ENCODE peak calls at places on chromosomes 4 and X, in seven cellular contexts. U, X, K, Z, Y, G and H are unnamed samples.

GRCh38 chr4:138138774-138139173 is 103.4 kb downstream of the SLC7A11 start:
- DNase-seq in U (no peak), X (no peak), K (no peak), Z (no peak), Y (no peak), G (no peak), H (no peak)

GRCh38 chrX:103688949-103689348 is 2.5 kb upstream of the MORF4L2 start:
- DNase-seq in U (no peak), X (no peak), K (peak), Z (peak), Y (peak), G (no peak), H (no peak)

GRCh38 chr4:39341075-39341725 is 25.0 kb downstream of the RFC1 start:
- DNase-seq in U (peak), X (no peak), K (no peak), Z (no peak), Y (no peak), G (no peak), H (no peak)

GRCh38 chr4:3291411-3291968 is 1.3 kb upstream of the RGS12 start:
- DNase-seq in U (peak), X (no peak), K (no peak), Z (no peak), Y (no peak), G (peak), H (peak)

GRCh38 chr4:90715242-90715641 is 588.0 kb downstream of the CCSER1 start:
- DNase-seq in U (no peak), X (no peak), K (no peak), Z (no peak), Y (no peak), G (no peak), H (no peak)

GRCh38 chr4:28639747-28640146 is 1779.1 kb downstream of the STIM2 start:
- DNase-seq in U (no peak), X (no peak), K (no peak), Z (no peak), Y (no peak), G (no peak), H (no peak)

GRCh38 chr4:145760176-145760575 is 80.2 kb downstream of the C4orf51 start:
- DNase-seq in U (no peak), X (no peak), K (no peak), Z (no peak), Y (no peak), G (no peak), H (no peak)

GRCh38 chr4:42865572-42866189 is 26.8 kb upstream of the GRXCR1 start:
- DNase-seq in U (peak), X (peak), K (peak), Z (peak), Y (peak), G (peak), H (no peak)

GRCh38 chr4:150750824-150751223 is 168.9 kb downstream of the MAB21L2 start:
- DNase-seq in U (no peak), X (no peak), K (no peak), Z (no peak), Y (no peak), G (no peak), H (no peak)

GRCh38 chrX:23904096-23904495 is 3.6 kb downstream of the APOO start:
- DNase-seq in U (no peak), X (no peak), K (peak), Z (peak), Y (peak), G (no peak), H (no peak)

GRCh38 chr4:186898367-186898766 is 174.7 kb upstream of the FAT1 start:
- DNase-seq in U (no peak), X (no peak), K (no peak), Z (no peak), Y (no peak), G (no peak), H (no peak)

GRCh38 chr4:163107754-163108153 is 58.9 kb downstream of the NAF1 start:
- DNase-seq in U (no peak), X (no peak), K (peak), Z (peak), Y (peak), G (no peak), H (peak)

GRCh38 chr4:78953231-78953630 is 14.0 kb upstream of the PAQR3 start:
- DNase-seq in U (no peak), X (no peak), K (no peak), Z (no peak), Y (no peak), G (no peak), H (no peak)

GRCh38 chrX:42754582-42754981 is 23.4 kb downstream of the PPP1R2C start:
- DNase-seq in U (no peak), X (no peak), K (no peak), Z (no peak), Y (no peak), G (no peak), H (no peak)

GRCh38 chr4:5435201-5435600 is 273.2 kb downstream of the EVC2 start:
- DNase-seq in U (no peak), X (no peak), K (no peak), Z (no peak), Y (no peak), G (no peak), H (no peak)

GRCh38 chr4:38967260-38968095 is 64.7 kb downstream of the TMEM156 start:
- DNase-seq in U (no peak), X (no peak), K (no peak), Z (peak), Y (peak), G (no peak), H (no peak)

GRCh38 chr4:158778712-158779111 is 9.9 kb downstream of the FNIP2 start:
- DNase-seq in U (no peak), X (no peak), K (no peak), Z (no peak), Y (no peak), G (peak), H (peak)

GRCh38 chr4:89949782-89950387 is 55.2 kb downstream of the MMRN1 start:
- DNase-seq in U (no peak), X (no peak), K (no peak), Z (no peak), Y (no peak), G (no peak), H (no peak)

GRCh38 chrX:154799554-154800348 is 5.5 kb downstream of the MPP1 start:
- DNase-seq in U (peak), X (no peak), K (no peak), Z (no peak), Y (peak), G (peak), H (peak)

GRCh38 chrX:50200907-50201306 is at the start of gene AKAP4:
- DNase-seq in U (no peak), X (no peak), K (no peak), Z (no peak), Y (no peak), G (no peak), H (no peak)

GRCh38 chr4:7338876-7339623 is 95.7 kb downstream of the PSAPL1 start:
- DNase-seq in U (no peak), X (no peak), K (no peak), Z (no peak), Y (no peak), G (no peak), H (no peak)

GRCh38 chr4:117577686-117578085 is 456.6 kb upstream of the NDST3 start:
- DNase-seq in U (no peak), X (no peak), K (no peak), Z (no peak), Y (no peak), G (no peak), H (no peak)

GRCh38 chrX:108022491-108023089 is 22.3 kb upstream of the VSIG1 start:
- DNase-seq in U (no peak), X (no peak), K (no peak), Z (no peak), Y (peak), G (no peak), H (no peak)

GRCh38 chr4:134117785-134118184 is 83.8 kb downstream of the PABPC4L start:
- DNase-seq in U (no peak), X (no peak), K (no peak), Z (no peak), Y (no peak), G (no peak), H (no peak)

GRCh38 chr4:6506616-6507140 is 34.3 kb upstream of the PPP2R2C start:
- DNase-seq in U (no peak), X (peak), K (no peak), Z (no peak), Y (no peak), G (no peak), H (no peak)

GRCh38 chr4:81827568-81828202 is 356.0 kb upstream of the RASGEF1B start:
- DNase-seq in U (no peak), X (no peak), K (peak), Z (no peak), Y (no peak), G (no peak), H (no peak)

GRCh38 chr4:8848507-8849265 is 23.0 kb downstream of the HMX1 start:
- DNase-seq in U (peak), X (no peak), K (no peak), Z (no peak), Y (no peak), G (no peak), H (peak)

GRCh38 chrX:143437439-143437838 is 79.8 kb downstream of the SPANXN3 start:
- DNase-seq in U (no peak), X (no peak), K (peak), Z (no peak), Y (peak), G (no peak), H (no peak)

GRCh38 chr4:43999669-44000068 is 448.9 kb downstream of the KCTD8 start:
- DNase-seq in U (no peak), X (no peak), K (no peak), Z (no peak), Y (no peak), G (no peak), H (no peak)

DNA sequence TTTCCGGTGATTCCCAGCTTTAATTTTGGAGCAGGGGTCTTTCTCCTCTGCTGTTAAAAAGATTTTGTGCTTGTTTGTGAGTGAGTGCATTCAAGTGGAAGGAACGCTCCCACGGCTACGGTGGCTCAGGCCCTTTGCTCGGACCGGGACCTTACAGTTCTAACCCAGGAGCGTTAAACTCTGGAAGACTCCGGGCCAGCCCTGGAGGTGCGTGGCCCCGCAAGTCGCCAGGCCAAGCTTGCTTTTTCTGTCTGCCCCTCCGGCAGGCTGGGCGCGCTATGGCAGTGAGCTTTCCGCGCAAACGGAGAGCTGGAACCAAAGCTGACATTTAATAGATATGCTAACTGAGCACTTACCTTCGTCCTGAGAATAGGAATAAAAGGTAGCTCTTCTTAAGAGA is 18.3 kb upstream of the PITX2 start:
- DNase-seq in U (no peak), X (no peak), K (no peak), Z (no peak), Y (no peak), G (no peak), H (no peak)
- TF ChIP-seq CTCF in U (no peak), X (no peak), K (no peak), Z (no peak), Y (no peak), G (no peak), H (no peak)

DNA sequence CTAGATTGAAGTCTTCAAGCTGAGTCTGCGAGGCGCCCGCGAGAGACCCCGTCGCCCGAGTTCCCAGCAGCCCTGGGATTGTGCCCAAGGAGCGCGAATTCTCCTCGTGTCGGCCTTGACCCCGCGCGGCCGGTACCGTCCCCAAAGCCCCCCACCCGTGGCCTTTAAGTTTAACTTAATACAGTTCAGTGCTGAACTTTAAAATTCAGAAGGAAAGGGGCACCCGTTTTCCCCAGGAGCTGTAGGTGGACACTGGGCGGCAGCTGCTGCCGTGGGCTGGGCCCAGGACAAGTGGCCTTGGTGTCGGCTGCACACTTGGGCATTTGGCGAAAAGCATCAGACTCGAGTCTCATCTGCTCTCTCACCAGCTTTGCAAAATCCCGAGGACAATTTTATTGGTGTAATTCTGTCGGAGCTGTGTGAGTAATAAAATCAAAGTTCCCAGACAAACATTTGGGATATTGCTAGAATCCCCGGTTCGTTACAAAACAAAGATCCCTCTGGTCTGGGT is 634 bp downstream of the CWH43 start:
- DNase-seq in U (no peak), X (no peak), K (no peak), Z (no peak), Y (no peak), G (no peak), H (peak)
- H3K4me3 ChIP-seq in U (no peak), X (no peak), K (no peak), Z (no peak), Y (no peak), G (peak), H (peak)

GRCh38 chr4:99435154-99435553 is at the start of gene ADH7:
- DNase-seq in U (no peak), X (no peak), K (no peak), Z (no peak), Y (no peak), G (no peak), H (no peak)

DNA sequence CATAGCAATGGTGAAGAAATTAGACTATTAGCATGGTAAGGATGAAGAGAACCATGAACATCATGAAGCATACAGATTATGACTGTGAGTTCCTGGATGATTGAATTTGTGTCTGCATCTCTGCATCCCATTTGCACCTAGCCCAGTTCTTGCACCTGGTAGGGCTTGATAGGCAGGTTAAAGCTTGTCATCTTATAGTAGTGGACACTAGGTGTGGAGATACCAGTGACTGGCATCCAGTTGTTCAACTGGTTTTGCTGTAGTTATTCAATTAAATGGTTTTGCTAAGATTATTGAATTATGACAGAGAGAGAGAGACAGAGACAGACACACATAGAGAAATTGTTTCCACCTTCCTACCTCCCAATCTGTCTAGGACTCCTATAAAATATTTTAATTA is 5.0 kb downstream of the ADH7 start:
- DNase-seq in U (no peak), X (no peak), K (no peak), Z (no peak), Y (no peak), G (no peak), H (no peak)
- TF ChIP-seq CTCF in U (no peak), X (no peak), K (no peak), Z (no peak), Y (no peak), G (no peak), H (no peak)

GRCh38 chr4:70994069-70994366 is 569 bp downstream of the DCK start:
- DNase-seq in U (no peak), X (no peak), K (no peak), Z (no peak), Y (no peak), G (no peak), H (no peak)

GRCh38 chr4:70997068-70997467 is 3.6 kb downstream of the DCK start:
- DNase-seq in U (no peak), X (no peak), K (no peak), Z (no peak), Y (no peak), G (no peak), H (no peak)

GRCh38 chr4:70993181-70994068 is at the start of gene DCK:
- DNase-seq in U (peak), X (peak), K (peak), Z (peak), Y (peak), G (peak), H (peak)

GRCh38 chr4:70994387-70995099 is 1.1 kb downstream of the DCK start:
- DNase-seq in U (no peak), X (no peak), K (peak), Z (no peak), Y (no peak), G (no peak), H (no peak)

DNA sequence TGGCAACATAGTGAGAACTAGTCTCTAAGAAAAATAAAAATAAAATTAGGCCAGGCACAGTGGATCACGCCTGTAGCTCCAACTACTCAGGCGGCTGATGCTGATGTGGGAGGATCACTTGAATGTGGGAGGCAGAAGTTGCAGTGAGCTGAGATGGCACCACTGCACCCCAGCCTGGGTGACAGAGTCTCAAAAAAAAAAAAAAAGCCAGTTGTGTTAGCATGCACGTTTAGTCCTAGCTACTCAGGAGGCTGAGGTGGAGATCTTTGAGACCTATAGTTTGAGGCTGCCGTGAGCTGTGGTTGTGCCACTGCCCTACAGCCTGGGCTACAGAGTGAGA is 2.5 kb downstream of the DCK start:
- DNase-seq in U (no peak), X (no peak), K (no peak), Z (no peak), Y (no peak), G (no peak), H (no peak)
- H3K4me3 ChIP-seq in U (no peak), X (no peak), K (peak), Z (no peak), Y (no peak), G (no peak), H (no peak)

GRCh38 chr4:65089666-65090065 is 580.6 kb downstream of the EPHA5 start:
- DNase-seq in U (no peak), X (no peak), K (no peak), Z (no peak), Y (peak), G (no peak), H (no peak)
- TF ChIP-seq CTCF in U (peak), X (no peak), K (no peak), Z (no peak), Y (peak), G (no peak), H (no peak)

GRCh38 chr4:105957680-105958079 is 62.4 kb downstream of the NPNT start:
- DNase-seq in U (no peak), X (no peak), K (no peak), Z (no peak), Y (no peak), G (no peak), H (peak)
- H3K4me3 ChIP-seq in U (no peak), X (no peak), K (no peak), Z (no peak), Y (no peak), G (no peak), H (no peak)

DNA sequence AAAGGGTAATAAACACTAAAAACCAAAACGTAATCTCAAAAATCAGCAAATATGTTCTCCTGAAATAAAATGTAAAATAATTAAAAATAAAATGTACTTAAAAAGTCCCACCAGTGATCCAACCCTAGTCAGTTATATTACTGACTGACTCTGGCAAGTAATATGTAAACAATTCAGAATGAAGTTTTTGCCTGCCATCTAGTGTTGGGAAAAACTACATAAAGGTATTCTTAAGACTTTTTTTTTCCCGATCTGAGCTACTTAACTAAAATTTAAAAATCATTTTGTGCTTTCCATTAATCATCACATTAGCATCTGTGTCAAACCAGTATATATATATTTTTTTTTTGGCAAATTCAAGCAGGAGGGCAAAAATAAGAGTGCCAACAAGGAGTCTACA is 24.0 kb downstream of the RCHY1 start:
- DNase-seq in U (no peak), X (no peak), K (no peak), Z (peak), Y (peak), G (no peak), H (no peak)
- TF ChIP-seq CTCF in U (peak), X (no peak), K (peak), Z (peak), Y (peak), G (no peak), H (no peak)